ENCODE peak calls at places on chromosome 17, in four cellular contexts. A is astrocyte, V is stomach, C is pancreas. B is an unnamed sample. For H3K9me3, the result is how much of the 10 kb centered on the place peaks cover.

GRCh38 chr17:59756236-59756818 is 48.9 kb downstream of the VMP1 start:
- DNase-seq in A (peak), V (no peak), C (no peak), B (no peak)

GRCh38 chr17:81179220-81179619 is 13.2 kb upstream of the AATK start:
- DNase-seq in A (no peak), V (no peak), C (no peak), B (no peak)

GRCh38 chr17:4540224-4541040 is 14.8 kb downstream of the MYBBP1A start:
- DNase-seq in A (no peak), V (peak), C (peak), B (no peak)

GRCh38 chr17:82400206-82400605 is 17.9 kb upstream of the HEXD start:
- DNase-seq in A (no peak), V (no peak), C (no peak), B (no peak)

GRCh38 chr17:38815576-38816193 is 9.4 kb downstream of the CWC25 start:
- DNase-seq in A (peak), V (no peak), C (no peak), B (no peak)

GRCh38 chr17:2816688-2817087 is 20.4 kb downstream of the RAP1GAP2 start:
- DNase-seq in A (no peak), V (no peak), C (no peak), B (no peak)

GRCh38 chr17:77528516-77529327 is 388.0 kb downstream of the SEC14L1 start:
- DNase-seq in A (no peak), V (no peak), C (no peak), B (no peak)

GRCh38 chr17:82126479-82127314 is 28.7 kb upstream of the FASN start:
- DNase-seq in A (no peak), V (no peak), C (no peak), B (no peak)

GRCh38 chr17:19533718-19534561 is at the start of gene SLC47A1:
- DNase-seq in A (no peak), V (no peak), C (no peak), B (peak)

GRCh38 chr17:42979511-42980273 is at the start of gene PTGES3L:
- DNase-seq in A (peak), V (no peak), C (peak), B (no peak)

GRCh38 chr17:61846976-61847375 is 16.4 kb downstream of the BRIP1 start:
- DNase-seq in A (no peak), V (no peak), C (no peak), B (no peak)

GRCh38 chr17:45170976-45171337 is 9.3 kb downstream of the HEXIM2 start:
- DNase-seq in A (peak), V (peak), C (peak), B (peak)

GRCh38 chr17:30782206-30782605 is 42.3 kb downstream of the CRLF3 start:
- DNase-seq in A (no peak), V (no peak), C (no peak), B (no peak)

GRCh38 chr17:56755310-56755709 is 78.4 kb downstream of the C17orf67 start:
- DNase-seq in A (no peak), V (no peak), C (no peak), B (no peak)
- H3K9me3 ChIP-seq in A (under half), V (under half), C (under half), B (under half)

GRCh38 chr17:16551878-16552636 is 16.9 kb downstream of the ZNF287 start:
- DNase-seq in A (no peak), V (no peak), C (no peak), B (no peak)

DNA sequence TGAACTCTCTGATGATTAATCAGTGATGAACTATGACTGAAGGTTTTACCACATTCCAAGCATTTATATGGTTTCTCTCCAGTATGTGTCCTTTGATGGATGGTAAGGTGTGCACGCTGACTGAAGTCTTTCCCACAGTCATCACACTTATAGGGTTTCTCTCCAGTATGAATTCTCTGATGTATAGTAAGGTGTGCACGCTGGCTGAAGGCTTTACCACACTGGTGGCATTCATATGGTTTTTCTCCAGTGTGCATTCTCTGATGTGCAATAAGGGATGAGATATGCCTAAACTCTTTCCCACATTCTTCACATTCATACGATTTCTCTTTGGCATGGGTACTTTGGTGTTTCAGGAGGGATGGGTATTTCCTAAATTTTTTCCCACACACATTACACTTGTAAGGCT is 16.4 kb downstream of the ZNF287 start:
- DNase-seq in A (no peak), V (no peak), C (no peak), B (no peak)
- H3K9me3 ChIP-seq in A (half or more), V (half or more), C (under half), B (under half)

GRCh38 chr17:53336281-53336680 is 486.4 kb upstream of the KIF2B start:
- DNase-seq in A (peak), V (no peak), C (no peak), B (no peak)

DNA sequence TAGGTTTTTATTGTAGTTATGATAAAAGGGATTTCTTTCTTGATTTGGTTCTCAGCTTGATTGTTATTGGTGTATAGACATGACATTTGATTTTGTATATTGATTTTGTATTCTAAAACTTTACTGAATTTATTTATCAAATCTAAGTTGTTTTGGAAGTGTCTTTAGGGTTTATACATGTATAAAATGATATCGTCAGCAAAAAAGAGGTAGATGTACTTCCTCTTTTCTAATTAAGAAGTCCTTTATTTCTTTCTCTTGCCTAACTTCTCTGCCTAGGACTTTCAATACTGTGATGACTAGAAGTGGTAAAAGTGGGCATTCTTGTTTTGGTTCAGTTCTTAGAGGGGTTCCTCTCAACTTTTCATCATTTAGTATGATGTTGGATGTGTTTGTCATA is 487.3 kb upstream of the KIF2B start:
- DNase-seq in A (no peak), V (no peak), C (no peak), B (no peak)
- H3K9me3 ChIP-seq in A (under half), V (under half), C (under half), B (under half)

GRCh38 chr17:27081002-27081638 is 212.8 kb upstream of the WSB1 start:
- DNase-seq in A (no peak), V (no peak), C (no peak), B (no peak)
- H3K9me3 ChIP-seq in A (under half), V (under half), C (under half), B (under half)

GRCh38 chr17:70357196-70357595 is 187.9 kb downstream of the KCNJ2 start:
- DNase-seq in A (peak), V (no peak), C (no peak), B (no peak)

GRCh38 chr17:70353408-70354092 is 184.2 kb downstream of the KCNJ2 start:
- DNase-seq in A (no peak), V (no peak), C (no peak), B (no peak)

GRCh38 chr17:70352834-70353233 is 183.5 kb downstream of the KCNJ2 start:
- DNase-seq in A (no peak), V (no peak), C (no peak), B (no peak)

DNA sequence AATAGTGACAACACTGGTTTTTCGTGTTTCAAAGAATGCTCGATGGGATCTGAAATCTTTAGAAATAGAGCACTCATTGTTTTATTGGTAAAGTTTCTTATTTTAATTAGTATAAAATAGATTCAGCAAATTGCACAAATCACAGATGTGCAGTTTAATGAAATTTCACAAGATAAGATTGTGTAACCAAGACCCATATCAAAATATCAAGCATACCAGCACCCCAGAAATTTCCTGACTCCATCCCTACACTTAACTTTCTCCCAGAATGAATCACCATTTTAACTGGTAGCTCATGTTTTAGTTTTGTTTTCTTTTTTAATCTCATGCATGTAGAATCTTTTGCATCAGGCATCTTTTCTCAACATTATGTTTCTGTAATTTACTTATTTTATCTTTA is 185.9 kb downstream of the KCNJ2 start:
- DNase-seq in A (no peak), V (no peak), C (no peak), B (no peak)
- H3K9me3 ChIP-seq in A (under half), V (under half), C (under half), B (under half)

DNA sequence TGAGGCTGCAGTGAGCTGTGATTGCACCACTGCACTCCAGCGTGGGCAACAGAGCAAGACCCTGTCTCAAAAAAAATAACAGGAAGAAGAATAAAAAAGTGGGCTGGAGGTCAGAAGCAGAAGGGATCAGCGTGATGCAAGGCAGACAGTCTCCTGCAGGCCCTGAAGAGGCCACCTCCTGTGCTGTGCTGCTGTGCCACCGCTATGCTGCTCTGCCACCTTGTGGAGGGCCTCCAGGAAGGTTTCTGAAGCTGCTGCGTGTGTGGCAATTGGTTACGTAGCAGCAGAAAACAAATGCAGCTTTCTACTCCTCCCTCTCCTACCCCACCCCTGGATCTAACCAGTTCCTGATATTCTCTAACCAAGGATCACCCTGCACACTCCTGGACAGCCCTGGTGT is 815.5 kb downstream of the KCNJ18 start:
- DNase-seq in A (no peak), V (no peak), C (no peak), B (no peak)
- H3K9me3 ChIP-seq in A (under half), V (under half), C (under half), B (under half)

DNA sequence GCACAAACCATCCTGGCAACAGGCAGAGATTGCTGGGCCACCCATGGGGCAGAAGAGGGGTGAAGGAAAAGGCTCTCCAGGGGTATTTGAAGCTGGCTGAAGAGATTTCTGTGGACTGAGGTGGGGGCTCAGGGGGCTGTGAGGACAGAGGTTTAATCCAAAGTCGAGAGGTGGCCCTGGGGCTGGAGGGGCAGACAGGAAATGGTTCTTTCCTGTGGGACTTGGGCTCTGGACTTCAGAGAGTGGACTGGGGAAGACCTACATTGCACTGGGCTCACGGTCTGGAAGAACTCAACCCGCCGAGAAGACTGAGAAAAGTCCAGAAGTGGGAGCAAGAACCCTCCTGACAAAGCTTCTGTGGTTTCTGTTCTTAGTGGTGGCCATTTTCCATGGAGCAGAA is 2.9 kb downstream of the CCDC42 start:
- DNase-seq in A (no peak), V (no peak), C (no peak), B (no peak)
- H3K9me3 ChIP-seq in A (under half), V (under half), C (under half), B (under half)

B was measured in MG63.